ENCODE peak calls at places on chromosomes 13 and 19, in five cellular contexts. Z is sciatic nerve; O is iPS-NIHi11; G is hepatocyte; W is stimulated activated CD8-positive, alpha-beta memory T cell treated with anti-CD3 and anti-CD28 coated beads, Interleukin-2, amount 100 ng/mL, for 1 hour. V is an unnamed sample.

GRCh38 chr13:113980489-113981064 is 6.7 kb upstream of the C13orf46 start:
- DNase-seq in Z (peak; percentile 50), O (no peak), G (no peak), W (no peak), V (peak; percentile 29)

GRCh38 chr13:75740008-75740407 is 103.9 kb downstream of the LMO7 start:
- DNase-seq in Z (no peak), O (no peak), G (no peak), W (no peak), V (no peak)

GRCh38 chr19:12314553-12314952 is 18.9 kb downstream of the ZNF563 start:
- DNase-seq in Z (no peak), O (no peak), G (peak; percentile 30), W (no peak), V (no peak)

GRCh38 chr13:75938811-75939525 is 302.8 kb downstream of the LMO7 start:
- DNase-seq in Z (no peak), O (no peak), G (no peak), W (no peak), V (no peak)

GRCh38 chr13:57632276-57633140 is 964 bp downstream of the PCDH17 start:
- DNase-seq in Z (peak; percentile 58), O (peak; percentile 28), G (peak; percentile 47), W (no peak), V (peak; percentile 41)

GRCh38 chr13:98482476-98483444 is 94.1 kb downstream of the STK24 start:
- DNase-seq in Z (peak; percentile 84), O (no peak), G (no peak), W (no peak), V (peak; percentile 81)

GRCh38 chr13:84400711-84401110 is 518.4 kb upstream of the SLITRK1 start:
- DNase-seq in Z (no peak), O (no peak), G (no peak), W (no peak), V (no peak)

GRCh38 chr13:23656637-23657036 is 86.4 kb downstream of the TNFRSF19 start:
- DNase-seq in Z (no peak), O (no peak), G (no peak), W (no peak), V (no peak)

GRCh38 chr13:113122571-113123225 is at the start of gene F10:
- DNase-seq in Z (peak; percentile 75), O (peak; percentile 83), G (peak; percentile 92), W (no peak), V (peak; percentile 78)

GRCh38 chr19:37931941-37932655 is 25.1 kb downstream of the SIPA1L3 start:
- DNase-seq in Z (peak; percentile 60), O (peak; percentile 73), G (peak; percentile 88), W (no peak), V (peak; percentile 77)

GRCh38 chr13:46100191-46100877 is 4.5 kb downstream of the CPB2 start:
- DNase-seq in Z (no peak), O (no peak), G (no peak), W (no peak), V (no peak)

GRCh38 chr19:29118384-29118783 is 94.6 kb downstream of the UQCRFS1 start:
- DNase-seq in Z (no peak), O (no peak), G (no peak), W (no peak), V (no peak)

GRCh38 chr13:23750383-23751121 is 138.6 kb downstream of the MIPEP start:
- DNase-seq in Z (no peak), O (no peak), G (no peak), W (no peak), V (no peak)

GRCh38 chr13:47299316-47299715 is 402.5 kb upstream of the HTR2A start:
- DNase-seq in Z (no peak), O (no peak), G (no peak), W (no peak), V (no peak)

GRCh38 chr19:32421589-32422361 is 16.2 kb downstream of the DPY19L3 start:
- DNase-seq in Z (no peak), O (no peak), G (no peak), W (no peak), V (no peak)

GRCh38 chr19:8724276-8724675 is 2.8 kb downstream of the OR2Z1 start:
- DNase-seq in Z (no peak), O (no peak), G (no peak), W (no peak), V (no peak)

GRCh38 chr19:40380199-40381037 is 9.6 kb downstream of the HIPK4 start:
- DNase-seq in Z (no peak), O (no peak), G (no peak), W (no peak), V (no peak)

GRCh38 chr19:48565090-48565489 is 13.1 kb downstream of the SULT2B1 start:
- DNase-seq in Z (no peak), O (no peak), G (peak; percentile 74), W (no peak), V (no peak)

GRCh38 chr13:90738881-90739280 is 608.6 kb upstream of the MIR17HG start:
- DNase-seq in Z (no peak), O (no peak), G (no peak), W (no peak), V (no peak)

GRCh38 chr13:76879211-76879875 is 6.9 kb downstream of the KCTD12 start:
- DNase-seq in Z (peak; percentile 72), O (no peak), G (peak; percentile 33), W (peak; percentile 12), V (peak; percentile 92)

GRCh38 chr13:31797154-31797775 is 57.9 kb downstream of the RXFP2 start:
- DNase-seq in Z (no peak), O (peak; percentile 55), G (peak; percentile 57), W (no peak), V (no peak)

GRCh38 chr19:36209372-36209771 is 5.1 kb downstream of the ZNF565 start:
- DNase-seq in Z (no peak), O (no peak), G (no peak), W (no peak), V (no peak)

GRCh38 chr19:35521124-35521743 is 6.9 kb downstream of the SBSN start:
- DNase-seq in Z (no peak), O (no peak), G (no peak), W (no peak), V (no peak)

GRCh38 chr13:43390101-43390500 is 366.7 kb downstream of the DNAJC15 start:
- DNase-seq in Z (no peak), O (no peak), G (no peak), W (no peak), V (no peak)

GRCh38 chr19:46369817-46370216 is 22.9 kb downstream of the PPP5C start:
- DNase-seq in Z (no peak), O (no peak), G (no peak), W (no peak), V (no peak)

GRCh38 chr13:110877737-110878136 is 37.1 kb downstream of the ANKRD10 start:
- DNase-seq in Z (no peak), O (no peak), G (no peak), W (no peak), V (no peak)

GRCh38 chr19:30873003-30873402 is 476.2 kb downstream of the TSHZ3 start:
- DNase-seq in Z (no peak), O (no peak), G (no peak), W (no peak), V (no peak)

GRCh38 chr19:46009530-46010510 is 13.0 kb downstream of the PGLYRP1 start:
- DNase-seq in Z (no peak), O (peak; percentile 73), G (peak; percentile 77), W (peak; percentile 45), V (peak; percentile 91)

GRCh38 chr19:2164020-2164988 is 571 bp downstream of the DOT1L start:
- DNase-seq in Z (no peak), O (peak; percentile 53), G (peak; percentile 57), W (no peak), V (no peak)

GRCh38 chr13:76516013-76516412 is 370.2 kb downstream of the KCTD12 start:
- DNase-seq in Z (no peak), O (no peak), G (no peak), W (no peak), V (no peak)

GRCh38 chr13:48448963-48449614 is 36.2 kb upstream of the LPAR6 start:
- DNase-seq in Z (no peak), O (no peak), G (no peak), W (no peak), V (no peak)

GRCh38 chr19:18414504-18415176 is 4.6 kb upstream of the SSBP4 start:
- DNase-seq in Z (peak; percentile 71), O (no peak), G (no peak), W (no peak), V (peak; percentile 64)

GRCh38 chr13:103006706-103007426 is 59.4 kb downstream of the SLC10A2 start:
- DNase-seq in Z (no peak), O (no peak), G (peak; percentile 17), W (no peak), V (no peak)

GRCh38 chr13:113058988-113059850 is 46.4 kb upstream of the F7 start:
- DNase-seq in Z (no peak), O (no peak), G (no peak), W (no peak), V (peak; percentile 41)

GRCh38 chr19:41064974-41065569 is 23.2 kb upstream of the CYP2A13 start:
- DNase-seq in Z (no peak), O (peak; percentile 67), G (no peak), W (no peak), V (no peak)

V was measured in aorta.